ENCODE peak calls at places on chromosomes 5 and 9, in six cellular contexts. One of them, this sample, is unnamed. For H3K4me1, the result is how much of the 10 kb centered on the place peaks cover.

GRCh38 chr5:54959673-54960418 is 25.5 kb downstream of the ESM1 start:
- DNase-seq in HepG2: peak
- DNase-seq in IMR-90: no peak
- DNase-seq in SK-N-SH: no peak
- DNase-seq in GM12878: no peak
- DNase-seq in K562: peak
- DNase-seq in this sample: no peak

GRCh38 chr5:73902327-73903051 is 276.5 kb downstream of the ARHGEF28 start:
- DNase-seq in SK-N-SH: peak
- DNase-seq in HepG2: peak
- DNase-seq in IMR-90: peak
- DNase-seq in K562: peak
- DNase-seq in GM12878: peak
- DNase-seq in this sample: peak

GRCh38 chr9:129486496-129487306 is 134.2 kb downstream of the C9orf50 start:
- DNase-seq in K562: no peak
- DNase-seq in GM12878: no peak
- DNase-seq in IMR-90: peak
- DNase-seq in SK-N-SH: peak
- DNase-seq in HepG2: no peak
- DNase-seq in this sample: no peak

GRCh38 chr5:168875839-168876238 is 296.7 kb upstream of the PANK3 start:
- DNase-seq in GM12878: no peak
- DNase-seq in HepG2: no peak
- DNase-seq in IMR-90: no peak
- DNase-seq in K562: no peak
- DNase-seq in SK-N-SH: no peak
- DNase-seq in this sample: no peak

GRCh38 chr9:130961511-130962300 is 22.7 kb upstream of the FIBCD1 start:
- DNase-seq in IMR-90: no peak
- DNase-seq in SK-N-SH: no peak
- DNase-seq in GM12878: no peak
- DNase-seq in K562: peak
- DNase-seq in HepG2: no peak
- DNase-seq in this sample: no peak

GRCh38 chr9:27539479-27540441 is 10.1 kb upstream of the MOB3B start:
- DNase-seq in SK-N-SH: no peak
- DNase-seq in IMR-90: peak
- DNase-seq in GM12878: peak
- DNase-seq in K562: no peak
- DNase-seq in HepG2: peak
- DNase-seq in this sample: peak

GRCh38 chr9:137317021-137317978 is 15.2 kb upstream of the NRARP start:
- DNase-seq in K562: peak
- DNase-seq in GM12878: no peak
- DNase-seq in IMR-90: no peak
- DNase-seq in SK-N-SH: peak
- DNase-seq in HepG2: no peak
- DNase-seq in this sample: peak

GRCh38 chr9:110364451-110364850 is 26.8 kb upstream of the TXNDC8 start:
- DNase-seq in IMR-90: no peak
- DNase-seq in GM12878: no peak
- DNase-seq in K562: no peak
- DNase-seq in SK-N-SH: no peak
- DNase-seq in HepG2: no peak
- DNase-seq in this sample: no peak

GRCh38 chr5:13553896-13554295 is 390.6 kb downstream of the DNAH5 start:
- DNase-seq in HepG2: no peak
- DNase-seq in IMR-90: no peak
- DNase-seq in GM12878: no peak
- DNase-seq in SK-N-SH: no peak
- DNase-seq in K562: no peak
- DNase-seq in this sample: peak

GRCh38 chr5:61450880-61451279 is 118.8 kb downstream of the ZSWIM6 start:
- DNase-seq in HepG2: no peak
- DNase-seq in GM12878: no peak
- DNase-seq in SK-N-SH: peak
- DNase-seq in IMR-90: peak
- DNase-seq in K562: no peak
- DNase-seq in this sample: no peak

GRCh38 chr9:125332527-125332926 is 70.9 kb downstream of the GAPVD1 start:
- DNase-seq in GM12878: peak
- DNase-seq in SK-N-SH: no peak
- DNase-seq in HepG2: no peak
- DNase-seq in IMR-90: no peak
- DNase-seq in K562: no peak
- DNase-seq in this sample: no peak

GRCh38 chr5:82859439-82860140 is 217.6 kb downstream of the TMEM167A start:
- DNase-seq in HepG2: no peak
- DNase-seq in SK-N-SH: no peak
- DNase-seq in GM12878: no peak
- DNase-seq in K562: no peak
- DNase-seq in IMR-90: no peak
- DNase-seq in this sample: no peak

GRCh38 chr9:130623466-130623865 is 40.9 kb upstream of the PRDM12 start:
- DNase-seq in GM12878: no peak
- DNase-seq in SK-N-SH: no peak
- DNase-seq in K562: no peak
- DNase-seq in HepG2: no peak
- DNase-seq in IMR-90: no peak
- DNase-seq in this sample: no peak

GRCh38 chr5:10674582-10674981 is 86.5 kb downstream of the DAP start:
- DNase-seq in IMR-90: no peak
- DNase-seq in SK-N-SH: no peak
- DNase-seq in GM12878: no peak
- DNase-seq in HepG2: no peak
- DNase-seq in K562: no peak
- DNase-seq in this sample: no peak

GRCh38 chr9:112012026-112012902 is 115.7 kb downstream of the UGCG start:
- DNase-seq in HepG2: peak
- DNase-seq in GM12878: peak
- DNase-seq in SK-N-SH: no peak
- DNase-seq in K562: peak
- DNase-seq in IMR-90: peak
- DNase-seq in this sample: peak

GRCh38 chr9:97632406-97632991 is 669 bp downstream of the TSTD2 start:
- DNase-seq in GM12878: no peak
- DNase-seq in IMR-90: peak
- DNase-seq in K562: no peak
- DNase-seq in HepG2: no peak
- DNase-seq in SK-N-SH: no peak
- DNase-seq in this sample: no peak

GRCh38 chr9:130290353-130291181 is 25.0 kb downstream of the HMCN2 start:
- DNase-seq in SK-N-SH: no peak
- DNase-seq in K562: no peak
- DNase-seq in IMR-90: no peak
- DNase-seq in GM12878: no peak
- DNase-seq in HepG2: no peak
- DNase-seq in this sample: no peak

GRCh38 chr5:171450423-171451246 is 31.2 kb downstream of the FGF18 start:
- DNase-seq in GM12878: no peak
- DNase-seq in HepG2: no peak
- DNase-seq in SK-N-SH: no peak
- DNase-seq in IMR-90: peak
- DNase-seq in K562: peak
- DNase-seq in this sample: no peak

GRCh38 chr9:14573319-14573718 is 119.9 kb downstream of the ZDHHC21 start:
- DNase-seq in HepG2: no peak
- DNase-seq in SK-N-SH: no peak
- DNase-seq in GM12878: no peak
- DNase-seq in IMR-90: no peak
- DNase-seq in K562: no peak
- DNase-seq in this sample: no peak

GRCh38 chr9:16062542-16063240 is 509.8 kb downstream of the CCDC171 start:
- DNase-seq in HepG2: no peak
- DNase-seq in GM12878: no peak
- DNase-seq in IMR-90: peak
- DNase-seq in SK-N-SH: no peak
- DNase-seq in K562: no peak
- DNase-seq in this sample: peak

GRCh38 chr9:88310310-88310980 is 77.8 kb upstream of the SPIN1 start:
- DNase-seq in HepG2: peak
- DNase-seq in K562: peak
- DNase-seq in IMR-90: peak
- DNase-seq in SK-N-SH: no peak
- DNase-seq in GM12878: no peak
- DNase-seq in this sample: no peak
- H3K4me1 ChIP-seq in HepG2: under half
- H3K4me1 ChIP-seq in K562: under half
- H3K4me1 ChIP-seq in IMR-90: under half
- H3K4me1 ChIP-seq in SK-N-SH: under half
- H3K4me1 ChIP-seq in GM12878: under half
- H3K4me1 ChIP-seq in this sample: under half

GRCh38 chr5:33120671-33121070 is 320.1 kb upstream of the TARS1 start:
- DNase-seq in K562: no peak
- DNase-seq in GM12878: no peak
- DNase-seq in IMR-90: peak
- DNase-seq in HepG2: no peak
- DNase-seq in SK-N-SH: no peak
- DNase-seq in this sample: no peak
- TF ChIP-seq SMC3 in K562: no peak
- TF ChIP-seq SMC3 in GM12878: no peak
- TF ChIP-seq SMC3 in IMR-90: no peak
- TF ChIP-seq SMC3 in HepG2: no peak
- TF ChIP-seq SMC3 in SK-N-SH: no peak
- TF ChIP-seq SMC3 in this sample: no peak

GRCh38 chr5:501833-502184 is 22.4 kb downstream of the SLC9A3 start:
- DNase-seq in GM12878: no peak
- DNase-seq in K562: no peak
- DNase-seq in SK-N-SH: no peak
- DNase-seq in HepG2: no peak
- DNase-seq in IMR-90: no peak
- DNase-seq in this sample: no peak
- H3K4me2 ChIP-seq in GM12878: no peak
- H3K4me2 ChIP-seq in K562: no peak
- H3K4me2 ChIP-seq in SK-N-SH: no peak
- H3K4me2 ChIP-seq in HepG2: peak
- H3K4me2 ChIP-seq in IMR-90: no peak
- H3K4me2 ChIP-seq in this sample: no peak

GRCh38 chr5:57032151-57032551 is 80.2 kb upstream of the MIER3 start:
- DNase-seq in K562: no peak
- DNase-seq in SK-N-SH: no peak
- DNase-seq in GM12878: no peak
- DNase-seq in HepG2: peak
- DNase-seq in IMR-90: no peak
- DNase-seq in this sample: peak

GRCh38 chr5:57033503-57033902 is 81.6 kb upstream of the MIER3 start:
- DNase-seq in SK-N-SH: no peak
- DNase-seq in HepG2: no peak
- DNase-seq in K562: no peak
- DNase-seq in IMR-90: no peak
- DNase-seq in GM12878: no peak
- DNase-seq in this sample: no peak

GRCh38 chr5:57033103-57033502 is 81.2 kb upstream of the MIER3 start:
- DNase-seq in HepG2: no peak
- DNase-seq in IMR-90: no peak
- DNase-seq in K562: no peak
- DNase-seq in GM12878: no peak
- DNase-seq in SK-N-SH: no peak
- DNase-seq in this sample: peak

GRCh38 chr5:57025961-57026360 is 74.0 kb upstream of the MIER3 start:
- DNase-seq in HepG2: no peak
- DNase-seq in K562: no peak
- DNase-seq in IMR-90: no peak
- DNase-seq in GM12878: no peak
- DNase-seq in SK-N-SH: no peak
- DNase-seq in this sample: no peak

GRCh38 chr5:57028166-57028565 is 76.2 kb upstream of the MIER3 start:
- DNase-seq in IMR-90: no peak
- DNase-seq in K562: no peak
- DNase-seq in HepG2: no peak
- DNase-seq in SK-N-SH: no peak
- DNase-seq in GM12878: no peak
- DNase-seq in this sample: no peak
- H3K4me1 ChIP-seq in IMR-90: under half
- H3K4me1 ChIP-seq in K562: under half
- H3K4me1 ChIP-seq in HepG2: under half
- H3K4me1 ChIP-seq in SK-N-SH: under half
- H3K4me1 ChIP-seq in GM12878: under half
- H3K4me1 ChIP-seq in this sample: under half

GRCh38 chr9:38414040-38414723 is 10.1 kb downstream of the IGFBPL1 start:
- DNase-seq in GM12878: no peak
- DNase-seq in SK-N-SH: no peak
- DNase-seq in IMR-90: no peak
- DNase-seq in HepG2: no peak
- DNase-seq in K562: no peak
- DNase-seq in this sample: no peak
- TF ChIP-seq SMC3 in GM12878: no peak
- TF ChIP-seq SMC3 in SK-N-SH: no peak
- TF ChIP-seq SMC3 in IMR-90: no peak
- TF ChIP-seq SMC3 in HepG2: no peak
- TF ChIP-seq SMC3 in K562: no peak
- TF ChIP-seq SMC3 in this sample: no peak

DNA sequence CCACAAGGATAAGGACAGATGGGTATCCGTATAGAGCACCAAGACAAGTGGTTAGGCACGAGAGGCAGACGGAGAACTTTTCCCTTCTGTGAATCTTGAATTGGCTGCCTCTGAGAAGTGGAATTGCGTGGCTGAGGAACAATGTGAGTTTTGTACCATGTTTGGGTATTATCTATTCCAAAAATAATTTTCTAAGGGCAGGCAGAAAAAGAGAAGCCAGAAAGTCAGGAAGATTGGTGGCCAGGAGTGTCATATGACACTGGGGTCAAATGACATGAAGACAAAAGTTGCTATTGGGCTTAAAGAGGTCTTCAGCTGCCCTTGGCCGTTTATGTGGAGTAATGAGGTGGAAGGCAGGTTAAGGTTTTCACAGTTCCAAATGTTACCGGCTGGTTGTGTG is 14.5 kb downstream of the HABP4 start:
- DNase-seq in K562: no peak
- DNase-seq in IMR-90: no peak
- DNase-seq in HepG2: no peak
- DNase-seq in SK-N-SH: no peak
- DNase-seq in GM12878: no peak
- DNase-seq in this sample: no peak
- H3K4me2 ChIP-seq in K562: peak
- H3K4me2 ChIP-seq in IMR-90: no peak
- H3K4me2 ChIP-seq in HepG2: no peak
- H3K4me2 ChIP-seq in SK-N-SH: no peak
- H3K4me2 ChIP-seq in GM12878: no peak
- H3K4me2 ChIP-seq in this sample: no peak